ENCODE peak calls at places on chromosomes 12 and 14, in five cellular contexts. Z, B, Q, Y and E are unnamed samples.

GRCh38 chr14:103828315-103828967 is 18.9 kb downstream of the PPP1R13B start:
- DNase-seq in Z (no peak), B (no peak), Q (no peak), Y (no peak), E (no peak)

GRCh38 chr14:95281560-95282176 is 38.0 kb downstream of the CLMN start:
- DNase-seq in Z (no peak), B (no peak), Q (no peak), Y (no peak), E (no peak)

GRCh38 chr12:87848248-87848868 is 180.8 kb downstream of the C12orf50 start:
- DNase-seq in Z (peak), B (peak), Q (peak), Y (no peak), E (peak)

GRCh38 chr12:52147367-52147972 is 44.3 kb downstream of the KRT80 start:
- DNase-seq in Z (no peak), B (peak), Q (no peak), Y (no peak), E (no peak)

GRCh38 chr12:74071182-74071581 is 466.5 kb upstream of the ATXN7L3B start:
- DNase-seq in Z (no peak), B (no peak), Q (no peak), Y (no peak), E (no peak)

GRCh38 chr14:97707603-97708002 is 910.4 kb downstream of the VRK1 start:
- DNase-seq in Z (no peak), B (no peak), Q (peak), Y (no peak), E (no peak)

GRCh38 chr12:3129301-3130052 is 52.3 kb downstream of the TSPAN9 start:
- DNase-seq in Z (no peak), B (no peak), Q (peak), Y (no peak), E (no peak)

GRCh38 chr14:76574416-76574815 is 186.9 kb upstream of the VASH1 start:
- DNase-seq in Z (no peak), B (no peak), Q (no peak), Y (no peak), E (no peak)

GRCh38 chr12:40104461-40105264 is 1.2 kb downstream of the SLC2A13 start:
- DNase-seq in Z (peak), B (no peak), Q (no peak), Y (no peak), E (no peak)
- TF ChIP-seq SUZ12 in Z (no peak), B (no peak), Q (no peak), Y (no peak), E (no peak)

GRCh38 chr14:21071225-21072041 is 1.3 kb downstream of the ARHGEF40 start:
- DNase-seq in Z (peak), B (peak), Q (peak), Y (no peak), E (peak)
- TF ChIP-seq SUZ12 in Z (no peak), B (no peak), Q (no peak), Y (no peak), E (no peak)

DNA sequence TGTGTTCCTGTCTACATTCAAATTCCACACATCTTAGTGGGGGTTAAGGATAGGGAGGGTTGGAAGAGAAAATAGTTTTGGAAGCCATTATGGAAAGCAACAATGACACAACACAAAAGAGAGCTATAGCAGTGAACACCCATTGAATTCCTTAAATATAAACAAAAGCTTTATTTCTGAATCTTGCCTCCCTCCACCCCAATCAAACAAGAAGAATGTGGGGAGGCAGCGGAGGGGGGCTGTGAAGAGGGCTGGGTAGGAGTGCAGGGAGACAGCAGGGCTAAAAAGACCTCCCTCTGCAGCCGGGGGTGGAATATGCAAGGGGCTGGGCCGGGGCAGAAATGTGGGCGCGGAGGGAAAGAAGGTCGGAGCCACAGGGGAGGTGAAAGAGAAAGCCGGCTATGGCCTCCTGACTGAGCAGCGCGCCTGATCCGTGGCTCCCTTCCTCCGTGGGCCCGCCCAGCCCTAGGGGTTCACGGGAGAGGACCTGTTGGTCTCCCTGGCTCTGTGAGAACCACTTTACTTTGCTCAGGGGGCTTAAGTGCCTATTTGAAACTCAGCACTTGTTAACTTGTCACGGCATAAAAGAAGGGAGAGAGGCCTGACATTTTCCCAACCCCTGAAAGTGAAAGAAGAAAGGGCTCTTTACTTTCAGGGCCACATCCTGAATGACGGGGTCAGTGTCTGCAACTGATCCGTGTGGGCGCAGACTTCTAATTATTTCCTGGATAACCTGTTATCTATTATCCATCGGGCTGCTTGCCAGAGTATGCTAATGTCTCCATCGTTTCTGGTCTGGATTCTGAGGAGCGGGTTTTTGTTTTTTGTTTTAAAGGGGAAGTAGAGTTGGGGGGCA is 127.3 kb upstream of the MAX start:
- DNase-seq in Z (no peak), B (peak), Q (no peak), Y (no peak), E (no peak)
- TF ChIP-seq SUZ12 in Z (no peak), B (no peak), Q (no peak), Y (no peak), E (no peak)

GRCh38 chr12:34033628-34034296 is 11.5 kb downstream of the ALG10 start:
- DNase-seq in Z (peak), B (peak), Q (no peak), Y (no peak), E (peak)
- TF ChIP-seq SUZ12 in Z (no peak), B (no peak), Q (no peak), Y (no peak), E (no peak)

DNA sequence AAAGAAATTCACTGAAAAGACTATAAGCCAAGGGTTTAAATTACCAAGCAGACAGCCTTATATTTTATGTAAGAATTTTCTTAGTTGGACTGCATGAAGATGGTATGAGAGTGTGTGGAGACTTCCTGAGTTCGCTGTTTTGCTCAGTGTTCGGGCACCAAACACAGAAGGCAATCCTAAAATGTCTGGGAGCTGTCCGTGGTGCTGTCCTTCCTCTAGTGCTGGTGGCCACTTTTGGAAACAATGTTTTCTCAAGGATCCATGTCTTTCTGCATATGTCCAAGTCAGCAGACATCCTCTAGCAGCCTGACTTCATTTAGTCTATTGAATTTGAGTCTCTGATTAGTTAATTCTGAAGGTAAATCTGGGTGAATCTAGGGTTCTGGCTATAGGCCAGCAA is 135.8 kb downstream of the SLC8A3 start:
- DNase-seq in Z (peak), B (peak), Q (no peak), Y (no peak), E (no peak)
- TF ChIP-seq SUZ12 in Z (no peak), B (no peak), Q (no peak), Y (no peak), E (no peak)

GRCh38 chr12:95583933-95584332 is 32.7 kb upstream of the USP44 start:
- DNase-seq in Z (no peak), B (no peak), Q (no peak), Y (no peak), E (no peak)

GRCh38 chr12:95577820-95578219 is 26.5 kb upstream of the USP44 start:
- DNase-seq in Z (no peak), B (no peak), Q (no peak), Y (no peak), E (no peak)

DNA sequence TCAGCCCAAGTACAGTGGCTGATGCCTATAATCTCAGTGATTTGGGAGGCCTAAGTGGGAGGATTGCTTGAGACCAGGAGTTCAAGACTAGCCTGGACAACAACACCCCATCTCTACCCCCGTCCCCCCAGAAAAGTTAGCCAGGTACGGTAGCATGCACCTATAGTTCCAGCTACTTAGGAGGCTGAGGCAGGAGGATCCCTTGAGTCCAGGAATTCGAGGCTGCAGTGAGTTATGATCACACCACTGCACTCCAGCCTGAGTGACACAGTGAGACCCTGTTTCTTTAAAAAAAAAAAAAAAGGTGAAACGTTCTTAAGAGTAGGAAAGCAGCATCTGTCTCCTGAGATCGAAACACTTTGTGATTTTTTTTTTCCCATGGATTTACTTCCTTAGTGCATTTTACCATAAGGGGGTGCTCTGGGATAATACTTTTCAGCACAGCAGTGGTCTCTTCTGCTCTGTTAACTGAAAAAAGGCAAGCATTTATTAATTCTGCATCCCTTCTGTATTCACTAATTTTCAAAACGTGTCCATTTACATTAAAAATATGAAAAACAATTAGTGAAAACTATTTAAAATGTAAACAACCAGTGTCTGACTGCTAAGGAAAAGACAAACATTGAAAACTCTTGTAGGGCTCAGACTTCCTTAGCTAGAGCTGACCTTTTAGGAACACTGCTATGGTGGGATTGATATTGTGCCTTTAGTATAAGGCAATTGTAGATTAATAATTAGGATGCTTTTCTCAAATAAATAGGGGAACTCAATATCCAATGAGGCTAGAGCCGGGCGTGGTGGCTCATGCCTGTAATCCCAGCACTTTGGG is 31.2 kb upstream of the USP44 start:
- DNase-seq in Z (peak), B (peak), Q (no peak), Y (no peak), E (peak)
- TF ChIP-seq SUZ12 in Z (no peak), B (no peak), Q (no peak), Y (no peak), E (no peak)

DNA sequence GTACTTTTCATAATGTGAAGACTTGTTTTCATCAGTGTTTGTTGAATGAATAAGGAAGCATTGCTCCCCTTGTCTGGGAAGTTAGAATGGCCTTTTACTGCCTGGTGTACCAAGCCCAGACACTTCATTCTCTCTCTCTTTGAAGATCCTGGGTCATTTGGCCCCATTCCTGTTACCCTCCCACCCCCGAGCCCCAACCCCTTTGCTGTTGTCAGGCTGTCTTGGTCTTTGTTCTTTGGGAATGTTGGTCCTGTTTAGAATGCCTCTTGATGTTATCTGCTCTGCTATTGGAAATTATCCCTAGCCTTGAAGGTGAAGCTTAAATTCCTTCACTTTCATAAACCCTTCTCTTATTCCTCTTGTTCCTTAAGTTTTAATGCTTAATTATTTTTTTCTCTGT is 13.8 kb downstream of the DERA start:
- DNase-seq in Z (no peak), B (no peak), Q (no peak), Y (no peak), E (no peak)
- TF ChIP-seq SUZ12 in Z (no peak), B (no peak), Q (no peak), Y (no peak), E (no peak)

GRCh38 chr14:99377951-99378350 is 102.7 kb downstream of the SETD3 start:
- DNase-seq in Z (no peak), B (no peak), Q (no peak), Y (no peak), E (no peak)

GRCh38 chr14:99380991-99381687 is 99.5 kb downstream of the SETD3 start:
- DNase-seq in Z (no peak), B (no peak), Q (no peak), Y (no peak), E (no peak)

GRCh38 chr14:99380402-99380801 is 100.3 kb downstream of the SETD3 start:
- DNase-seq in Z (no peak), B (no peak), Q (no peak), Y (no peak), E (no peak)

GRCh38 chr14:99381688-99382060 is 99.0 kb downstream of the SETD3 start:
- DNase-seq in Z (no peak), B (no peak), Q (no peak), Y (no peak), E (no peak)

DNA sequence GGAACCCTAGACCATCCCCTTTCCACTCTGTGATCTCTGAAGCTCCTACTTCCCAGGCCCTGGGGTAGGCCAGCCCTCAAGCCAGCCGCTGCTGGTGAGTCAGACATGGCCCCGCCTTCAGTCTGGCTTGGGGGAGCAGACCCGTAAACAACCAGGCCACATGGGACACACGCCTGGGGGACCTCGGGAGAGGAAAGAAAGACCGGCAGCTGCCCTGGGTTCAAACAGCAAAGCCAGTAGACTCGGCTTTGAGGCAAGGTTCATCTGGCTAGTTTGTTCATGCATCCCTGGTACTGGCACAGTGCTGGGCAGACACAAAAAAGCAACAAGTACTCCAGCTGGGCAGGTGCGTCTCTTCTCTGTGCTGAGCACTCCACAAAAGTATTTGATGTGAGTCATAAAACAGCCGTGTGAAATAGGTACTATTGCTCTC is 101.9 kb downstream of the SETD3 start:
- DNase-seq in Z (no peak), B (no peak), Q (no peak), Y (no peak), E (no peak)
- TF ChIP-seq SUZ12 in Z (no peak), B (no peak), Q (no peak), Y (no peak), E (no peak)

GRCh38 chr12:133124674-133125073 is 5.4 kb downstream of the ZNF891 start:
- DNase-seq in Z (no peak), B (no peak), Q (no peak), Y (no peak), E (no peak)

GRCh38 chr12:133120385-133121191 is 9.5 kb downstream of the ZNF891 start:
- DNase-seq in Z (no peak), B (no peak), Q (no peak), Y (no peak), E (no peak)
- TF ChIP-seq SUZ12 in Z (no peak), B (no peak), Q (no peak), Y (no peak), E (no peak)

GRCh38 chr14:105913221-105913620 is 386.8 kb downstream of the TMEM121 start:
- DNase-seq in Z (no peak), B (no peak), Q (no peak), Y (no peak), E (no peak)
- TF ChIP-seq SUZ12 in Z (no peak), B (no peak), Q (no peak), Y (no peak), E (no peak)